ENCODE peak calls at places on chromosomes 3 and 15, in ten cellular contexts. U, D, Z, K, P, F, O, E, M and A are unnamed samples.

GRCh38 chr3:14631101-14631497 is 20.5 kb upstream of the CCDC174 start:
- DNase-seq in U (no peak), D (no peak), Z (no peak), K (no peak), P (no peak), F (no peak), O (no peak), E (no peak), M (no peak), A (no peak)

GRCh38 chr3:143585720-143586456 is 262.4 kb downstream of the SLC9A9 start:
- DNase-seq in U (no peak), D (peak), Z (no peak), K (no peak), P (no peak), F (no peak), O (no peak), E (no peak), M (no peak), A (no peak)

GRCh38 chr3:105228696-105229095 is 138.0 kb upstream of the ALCAM start:
- DNase-seq in U (no peak), D (no peak), Z (no peak), K (no peak), P (no peak), F (no peak), O (no peak), E (peak), M (no peak), A (no peak)

GRCh38 chr3:46628980-46629379 is 16.7 kb downstream of the FAM240A start:
- DNase-seq in U (no peak), D (no peak), Z (peak), K (no peak), P (no peak), F (no peak), O (no peak), E (no peak), M (no peak), A (peak)

GRCh38 chr15:85542895-85543331 is 162.5 kb downstream of the AKAP13 start:
- DNase-seq in U (peak), D (no peak), Z (no peak), K (no peak), P (no peak), F (no peak), O (no peak), E (no peak), M (no peak), A (no peak)

GRCh38 chr3:158508481-158508880 is 62.5 kb upstream of the MLF1 start:
- DNase-seq in U (no peak), D (no peak), Z (no peak), K (no peak), P (no peak), F (no peak), O (no peak), E (peak), M (no peak), A (no peak)

GRCh38 chr3:152835311-152836102 is 576 bp downstream of the P2RY1 start:
- DNase-seq in U (peak), D (peak), Z (peak), K (peak), P (no peak), F (no peak), O (no peak), E (peak), M (peak), A (no peak)

GRCh38 chr3:135038191-135038590 is 243.1 kb downstream of the EPHB1 start:
- DNase-seq in U (no peak), D (no peak), Z (no peak), K (no peak), P (no peak), F (no peak), O (no peak), E (no peak), M (no peak), A (no peak)

GRCh38 chr3:99774467-99774866 is 43.2 kb upstream of the CMSS1 start:
- DNase-seq in U (no peak), D (no peak), Z (no peak), K (no peak), P (no peak), F (no peak), O (no peak), E (peak), M (no peak), A (no peak)

GRCh38 chr15:98321916-98322315 is 326.4 kb upstream of the IGF1R start:
- DNase-seq in U (peak), D (no peak), Z (no peak), K (no peak), P (no peak), F (no peak), O (no peak), E (peak), M (no peak), A (peak)

GRCh38 chr3:1103525-1103924 is 10.7 kb downstream of the CNTN6 start:
- DNase-seq in U (no peak), D (peak), Z (no peak), K (no peak), P (no peak), F (no peak), O (no peak), E (peak), M (no peak), A (no peak)

GRCh38 chr3:70358978-70359580 is 46.6 kb upstream of the MDFIC2 start:
- DNase-seq in U (peak), D (peak), Z (no peak), K (no peak), P (no peak), F (peak), O (no peak), E (peak), M (peak), A (peak)

GRCh38 chr3:71076361-71076997 is 507.0 kb downstream of the FOXP1 start:
- DNase-seq in U (no peak), D (no peak), Z (no peak), K (no peak), P (no peak), F (no peak), O (no peak), E (peak), M (no peak), A (no peak)

GRCh38 chr15:42712584-42712983 is 24.3 kb downstream of the CDAN1 start:
- DNase-seq in U (no peak), D (no peak), Z (no peak), K (no peak), P (no peak), F (no peak), O (no peak), E (no peak), M (no peak), A (no peak)